ENCODE peak calls at places on chromosomes 7 and 10, in four cellular contexts. One of them, this sample, is unnamed.

GRCh38 chr10:21919117-21919516 is 84.4 kb downstream of the DNAJC1 start:
- DNase-seq in K562: no peak
- DNase-seq in A549: no peak
- DNase-seq in HepG2: no peak
- DNase-seq in this sample: no peak

GRCh38 chr10:53102424-53102823 is 329.8 kb upstream of the MBL2 start:
- DNase-seq in K562: no peak
- DNase-seq in A549: no peak
- DNase-seq in HepG2: no peak
- DNase-seq in this sample: no peak

GRCh38 chr10:69348824-69349541 is 67.7 kb downstream of the TACR2 start:
- DNase-seq in K562: no peak
- DNase-seq in A549: peak
- DNase-seq in HepG2: no peak
- DNase-seq in this sample: no peak

GRCh38 chr7:98210513-98211220 is 572 bp upstream of the BHLHA15 start:
- DNase-seq in K562: no peak
- DNase-seq in A549: no peak
- DNase-seq in HepG2: no peak
- DNase-seq in this sample: peak

GRCh38 chr7:11833431-11833830 is 1.4 kb upstream of the THSD7A start:
- DNase-seq in K562: no peak
- DNase-seq in A549: no peak
- DNase-seq in HepG2: no peak
- DNase-seq in this sample: no peak

GRCh38 chr7:30048582-30048981 is 20.4 kb downstream of the PLEKHA8 start:
- DNase-seq in K562: no peak
- DNase-seq in A549: no peak
- DNase-seq in HepG2: no peak
- DNase-seq in this sample: no peak

GRCh38 chr7:55335786-55336185 is 29.4 kb upstream of the LANCL2 start:
- DNase-seq in K562: no peak
- DNase-seq in A549: no peak
- DNase-seq in HepG2: no peak
- DNase-seq in this sample: no peak

GRCh38 chr10:22986771-22987542 is 59.1 kb downstream of the ARMC3 start:
- DNase-seq in K562: no peak
- DNase-seq in A549: peak
- DNase-seq in HepG2: peak
- DNase-seq in this sample: no peak

GRCh38 chr10:77023396-77023795 is 614.2 kb downstream of the KCNMA1 start:
- DNase-seq in K562: no peak
- DNase-seq in A549: no peak
- DNase-seq in HepG2: no peak
- DNase-seq in this sample: no peak

GRCh38 chr7:76515999-76516443 is 5.7 kb downstream of the UPK3B start:
- DNase-seq in K562: peak
- DNase-seq in A549: no peak
- DNase-seq in HepG2: peak
- DNase-seq in this sample: no peak

GRCh38 chr7:35605760-35606159 is 89.2 kb downstream of the HERPUD2 start:
- DNase-seq in K562: no peak
- DNase-seq in A549: peak
- DNase-seq in HepG2: no peak
- DNase-seq in this sample: no peak

GRCh38 chr10:121813211-121813812 is 114.5 kb downstream of the ATE1 start:
- DNase-seq in K562: no peak
- DNase-seq in A549: peak
- DNase-seq in HepG2: no peak
- DNase-seq in this sample: no peak

GRCh38 chr7:40800771-40801170 is 666.0 kb downstream of the SUGCT start:
- DNase-seq in K562: no peak
- DNase-seq in A549: no peak
- DNase-seq in HepG2: no peak
- DNase-seq in this sample: no peak

GRCh38 chr10:74921744-74922143 is 95.3 kb downstream of the KAT6B start:
- DNase-seq in K562: peak
- DNase-seq in A549: no peak
- DNase-seq in HepG2: no peak
- DNase-seq in this sample: no peak

GRCh38 chr10:30052062-30052461 is 7.3 kb downstream of the JCAD start:
- DNase-seq in K562: no peak
- DNase-seq in A549: no peak
- DNase-seq in HepG2: no peak
- DNase-seq in this sample: no peak

GRCh38 chr10:93097386-93097785 is 23.7 kb downstream of the CYP26A1 start:
- DNase-seq in K562: peak
- DNase-seq in A549: no peak
- DNase-seq in HepG2: no peak
- DNase-seq in this sample: no peak

GRCh38 chr7:20158684-20159083 is 58.5 kb downstream of the MACC1 start:
- DNase-seq in K562: no peak
- DNase-seq in A549: no peak
- DNase-seq in HepG2: peak
- DNase-seq in this sample: no peak

GRCh38 chr10:24951201-24952145 is 933 bp downstream of the PRTFDC1 start:
- DNase-seq in K562: no peak
- DNase-seq in A549: peak
- DNase-seq in HepG2: no peak
- DNase-seq in this sample: peak

GRCh38 chr7:22574756-22575517 is 74.9 kb upstream of the STEAP1B start:
- DNase-seq in K562: no peak
- DNase-seq in A549: no peak
- DNase-seq in HepG2: no peak
- DNase-seq in this sample: no peak

GRCh38 chr7:32477649-32477980 is 12.6 kb downstream of the LSM5 start:
- DNase-seq in K562: no peak
- DNase-seq in A549: no peak
- DNase-seq in HepG2: no peak
- DNase-seq in this sample: no peak

GRCh38 chr10:78543026-78543748 is 509.5 kb downstream of the RPS24 start:
- DNase-seq in K562: no peak
- DNase-seq in A549: no peak
- DNase-seq in HepG2: no peak
- DNase-seq in this sample: no peak

GRCh38 chr7:23357190-23358093 is 58.3 kb downstream of the MALSU1 start:
- DNase-seq in K562: peak
- DNase-seq in A549: peak
- DNase-seq in HepG2: peak
- DNase-seq in this sample: no peak

GRCh38 chr7:7970620-7971307 is 2.2 kb downstream of the GLCCI1 start:
- DNase-seq in K562: no peak
- DNase-seq in A549: no peak
- DNase-seq in HepG2: no peak
- DNase-seq in this sample: no peak

GRCh38 chr10:11810313-11810766 is 12.8 kb upstream of the PROSER2 start:
- DNase-seq in K562: no peak
- DNase-seq in A549: peak
- DNase-seq in HepG2: peak
- DNase-seq in this sample: no peak

GRCh38 chr10:61778137-61778536 is 115.4 kb downstream of the CABCOCO1 start:
- DNase-seq in K562: no peak
- DNase-seq in A549: no peak
- DNase-seq in HepG2: no peak
- DNase-seq in this sample: no peak

GRCh38 chr10:91409869-91410637 is at the start of gene HECTD2:
- DNase-seq in K562: peak
- DNase-seq in A549: peak
- DNase-seq in HepG2: peak
- DNase-seq in this sample: peak

GRCh38 chr10:23174974-23175512 is 17.1 kb upstream of the PTF1A start:
- DNase-seq in K562: no peak
- DNase-seq in A549: no peak
- DNase-seq in HepG2: no peak
- DNase-seq in this sample: no peak

GRCh38 chr7:85688712-85689111 is 501.9 kb upstream of the SEMA3D start:
- DNase-seq in K562: no peak
- DNase-seq in A549: no peak
- DNase-seq in HepG2: no peak
- DNase-seq in this sample: no peak

GRCh38 chr7:66110861-66111260 is 3.8 kb upstream of the CRCP start:
- DNase-seq in K562: no peak
- DNase-seq in A549: peak
- DNase-seq in HepG2: peak
- DNase-seq in this sample: no peak

GRCh38 chr10:75076387-75076786 is 35.1 kb upstream of the SAMD8 start:
- DNase-seq in K562: no peak
- DNase-seq in A549: no peak
- DNase-seq in HepG2: no peak
- DNase-seq in this sample: no peak

GRCh38 chr7:47516386-47516785 is 65.5 kb downstream of the TNS3 start:
- DNase-seq in K562: no peak
- DNase-seq in A549: no peak
- DNase-seq in HepG2: no peak
- DNase-seq in this sample: no peak

GRCh38 chr10:71531485-71532446 is 135.0 kb downstream of the CDH23 start:
- DNase-seq in K562: no peak
- DNase-seq in A549: no peak
- DNase-seq in HepG2: no peak
- DNase-seq in this sample: no peak

GRCh38 chr7:105827106-105827870 is 49.1 kb downstream of the ATXN7L1 start:
- DNase-seq in K562: no peak
- DNase-seq in A549: no peak
- DNase-seq in HepG2: peak
- DNase-seq in this sample: no peak

GRCh38 chr7:105782391-105783063 is 93.9 kb downstream of the ATXN7L1 start:
- DNase-seq in K562: no peak
- DNase-seq in A549: peak
- DNase-seq in HepG2: no peak
- DNase-seq in this sample: no peak

GRCh38 chr10:80462986-80463741 is 9.1 kb downstream of the TSPAN14 start:
- DNase-seq in K562: no peak
- DNase-seq in A549: no peak
- DNase-seq in HepG2: no peak
- DNase-seq in this sample: no peak

GRCh38 chr10:31604141-31604540 is 285.1 kb downstream of the ZEB1 start:
- DNase-seq in K562: no peak
- DNase-seq in A549: no peak
- DNase-seq in HepG2: no peak
- DNase-seq in this sample: no peak

GRCh38 chr7:23470290-23471089 is at the start of gene IGF2BP3:
- DNase-seq in K562: peak
- DNase-seq in A549: peak
- DNase-seq in HepG2: peak
- DNase-seq in this sample: peak

GRCh38 chr10:119493155-119493554 is 49.4 kb downstream of the RGS10 start:
- DNase-seq in K562: no peak
- DNase-seq in A549: no peak
- DNase-seq in HepG2: no peak
- DNase-seq in this sample: no peak
- TF ChIP-seq RNF2 in K562: no peak
- TF ChIP-seq RNF2 in A549: no peak
- TF ChIP-seq RNF2 in HepG2: no peak
- TF ChIP-seq RNF2 in this sample: no peak

GRCh38 chr10:97179311-97179710 is 6.4 kb downstream of the SLIT1 start:
- DNase-seq in K562: no peak
- DNase-seq in A549: no peak
- DNase-seq in HepG2: no peak
- DNase-seq in this sample: no peak

GRCh38 chr10:97180986-97181385 is 4.8 kb downstream of the SLIT1 start:
- DNase-seq in K562: no peak
- DNase-seq in A549: no peak
- DNase-seq in HepG2: no peak
- DNase-seq in this sample: no peak

GRCh38 chr10:97178074-97178473 is 7.7 kb downstream of the SLIT1 start:
- DNase-seq in K562: no peak
- DNase-seq in A549: no peak
- DNase-seq in HepG2: no peak
- DNase-seq in this sample: no peak

GRCh38 chr10:97180367-97180763 is 5.4 kb downstream of the SLIT1 start:
- DNase-seq in K562: no peak
- DNase-seq in A549: no peak
- DNase-seq in HepG2: no peak
- DNase-seq in this sample: no peak

GRCh38 chr10:97179731-97180366 is 5.9 kb downstream of the SLIT1 start:
- DNase-seq in K562: peak
- DNase-seq in A549: no peak
- DNase-seq in HepG2: peak
- DNase-seq in this sample: peak
- TF ChIP-seq RNF2 in K562: no peak
- TF ChIP-seq RNF2 in A549: no peak
- TF ChIP-seq RNF2 in HepG2: no peak
- TF ChIP-seq RNF2 in this sample: no peak

DNA sequence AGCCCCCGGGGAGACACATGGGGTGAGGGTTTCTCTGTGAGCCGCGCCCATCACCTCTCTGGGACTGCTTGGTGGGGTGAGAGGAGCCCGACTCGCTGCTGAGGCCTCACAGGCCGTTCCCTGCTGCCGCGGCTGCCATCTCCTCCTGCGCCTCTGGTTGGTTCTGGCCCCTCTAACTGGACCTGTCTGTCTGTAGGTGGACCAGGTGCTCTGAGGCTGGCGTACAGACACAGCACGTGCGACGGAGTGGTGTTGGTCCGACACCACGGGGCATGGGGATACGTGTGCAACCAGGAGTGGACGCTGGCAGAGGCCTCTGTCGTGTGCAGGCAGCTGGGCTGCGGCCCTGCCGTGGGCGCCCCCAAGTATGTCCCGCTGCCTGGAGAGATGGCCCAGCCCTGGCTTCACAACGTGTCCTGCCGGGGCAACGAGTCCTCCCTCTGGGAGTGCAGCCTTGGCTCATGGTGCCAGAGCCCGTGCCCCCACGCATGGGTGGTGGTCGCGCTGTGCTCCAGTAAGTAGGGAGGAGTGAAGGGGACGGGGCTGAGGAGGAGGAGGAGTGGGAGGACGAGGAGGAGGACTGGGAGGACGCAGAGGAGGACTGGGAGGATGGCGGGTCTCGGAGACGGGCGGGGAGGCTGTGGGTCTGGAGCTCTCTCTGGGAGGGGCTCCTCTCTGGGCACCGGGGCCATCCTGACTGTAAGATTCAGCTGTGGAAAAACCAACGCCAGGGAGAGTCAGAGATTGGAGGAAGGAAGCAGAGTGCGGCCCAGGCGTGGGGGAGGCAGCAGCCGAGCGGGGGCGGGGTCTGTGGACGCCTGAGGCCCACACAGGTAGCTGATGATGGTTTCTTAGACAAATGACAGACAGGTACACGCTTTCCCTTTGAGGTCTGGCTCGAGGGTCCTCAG is 2.6 kb downstream of the SCART1 start:
- DNase-seq in K562: no peak
- DNase-seq in A549: no peak
- DNase-seq in HepG2: no peak
- DNase-seq in this sample: no peak
- TF ChIP-seq RNF2 in K562: no peak
- TF ChIP-seq RNF2 in A549: no peak
- TF ChIP-seq RNF2 in HepG2: no peak
- TF ChIP-seq RNF2 in this sample: no peak

DNA sequence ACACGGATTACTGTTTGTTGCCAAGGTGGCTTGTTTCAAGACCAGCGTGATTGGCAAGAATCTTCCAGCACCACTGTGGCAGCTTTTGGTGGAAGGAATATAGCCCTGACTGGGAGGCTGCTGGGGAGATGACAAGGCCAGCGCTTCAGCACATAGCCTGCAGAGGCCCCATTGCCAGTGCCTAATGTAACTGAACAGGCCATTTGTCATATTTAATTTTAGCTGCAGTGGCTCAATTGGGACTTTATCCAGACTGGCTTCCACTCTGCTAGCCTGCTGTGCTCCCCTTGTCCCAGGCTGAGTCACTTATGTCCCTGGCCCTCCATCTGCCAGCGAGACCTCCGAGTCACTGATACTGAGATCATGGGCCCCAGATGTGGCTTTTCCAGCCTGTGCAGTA is 483.1 kb downstream of the GALNT17 start:
- DNase-seq in K562: no peak
- DNase-seq in A549: no peak
- DNase-seq in HepG2: no peak
- DNase-seq in this sample: no peak
- TF ChIP-seq RNF2 in K562: no peak
- TF ChIP-seq RNF2 in A549: no peak
- TF ChIP-seq RNF2 in HepG2: no peak
- TF ChIP-seq RNF2 in this sample: no peak